ENCODE peak calls at places on chromosome 11, in ten cellular contexts. H is GM12878; Z is coronary artery; Q is A549; R is CD8-positive, alpha-beta T cell; X is psoas muscle; C is pancreas; D is cardiac muscle cell; F is foreskin keratinocyte; J is right atrium auricular region. S is an unnamed sample.

GRCh38 chr11:82229346-82229745 is 504.3 kb downstream of the FAM181B start:
- DNase-seq in X (no peak), C (no peak), H (no peak), Q (peak; percentile 13), D (peak; percentile 15), F (no peak), Z (no peak), R (no peak), J (no peak), S (peak; percentile 4)

GRCh38 chr11:75562048-75562835 is at the start of gene SERPINH1:
- DNase-seq in J (peak; percentile 94), D (peak; percentile 94), Q (peak; percentile 89), H (peak; percentile 58), C (peak; percentile 83), Z (peak; percentile 94), R (no peak), X (peak; percentile 88), F (no peak), S (peak; percentile 94)

GRCh38 chr11:3958301-3958700 is 102.8 kb downstream of the STIM1 start:
- DNase-seq in D (no peak), H (no peak), F (no peak), Q (no peak), X (no peak), Z (no peak), C (no peak), R (no peak), J (no peak), S (no peak)

GRCh38 chr11:77089004-77089545 is 13.6 kb upstream of the OMP start:
- DNase-seq in Z (no peak), H (no peak), X (peak; percentile 5), J (no peak), D (no peak), R (no peak), Q (no peak), F (no peak), C (no peak), S (no peak)

GRCh38 chr11:125404136-125404810 is 91.8 kb downstream of the FEZ1 start:
- DNase-seq in C (no peak), F (no peak), Z (no peak), Q (no peak), J (no peak), D (no peak), R (no peak), X (peak; percentile 66), H (no peak), S (no peak)

GRCh38 chr11:95850137-95850536 is 59.8 kb downstream of the CEP57 start:
- DNase-seq in R (no peak), H (no peak), D (no peak), Q (no peak), Z (no peak), C (no peak), X (no peak), J (no peak), F (no peak), S (no peak)

GRCh38 chr11:304061-304506 is 3.5 kb upstream of the IFITM2 start:
- DNase-seq in Q (no peak), D (no peak), R (no peak), Z (no peak), C (peak; percentile 21), X (no peak), H (no peak), F (no peak), J (no peak), S (no peak)

GRCh38 chr11:73889019-73889418 is 12.2 kb downstream of the PAAF1 start:
- DNase-seq in R (no peak), J (no peak), C (no peak), X (no peak), Q (no peak), Z (no peak), H (no peak), D (peak; percentile 20), F (no peak), S (peak; percentile 31)

GRCh38 chr11:120055646-120056045 is 82.3 kb downstream of the TRIM29 start:
- DNase-seq in J (no peak), H (no peak), Z (no peak), Q (no peak), X (no peak), C (no peak), D (peak; percentile 34), R (no peak), F (peak; percentile 95), S (peak; percentile 74)

GRCh38 chr11:90434858-90435257 is 212.0 kb upstream of the CHORDC1 start:
- DNase-seq in Z (no peak), F (no peak), J (no peak), C (no peak), X (no peak), H (no peak), Q (peak; percentile 30), D (no peak), R (no peak), S (no peak)

GRCh38 chr11:67292671-67293070 is 3.6 kb downstream of the ANKRD13D start:
- DNase-seq in F (no peak), R (no peak), Q (no peak), H (no peak), Z (no peak), C (no peak), X (no peak), J (no peak), D (no peak), S (no peak)

GRCh38 chr11:73411031-73411430 is 34.8 kb downstream of the RELT start:
- DNase-seq in X (no peak), J (no peak), Q (no peak), C (no peak), D (no peak), R (no peak), F (no peak), Z (no peak), H (no peak), S (no peak)

GRCh38 chr11:80846979-80847378 is 1406.1 kb upstream of the TENM4 start:
- DNase-seq in Z (no peak), C (no peak), J (no peak), R (no peak), F (no peak), Q (no peak), D (no peak), H (peak; percentile 67), X (no peak), S (no peak)

GRCh38 chr11:13277719-13278619 is at the start of gene BMAL1:
- DNase-seq in Q (no peak), J (no peak), Z (peak; percentile 79), X (peak; percentile 70), F (no peak), H (no peak), C (peak; percentile 39), D (peak; percentile 11), R (peak; percentile 24), S (peak; percentile 20)

GRCh38 chr11:66277475-66278391 is at the start of gene CNIH2:
- DNase-seq in C (no peak), J (no peak), H (no peak), Q (no peak), R (no peak), D (peak; percentile 16), F (no peak), Z (no peak), X (peak; percentile 10), S (peak; percentile 29)

DNA sequence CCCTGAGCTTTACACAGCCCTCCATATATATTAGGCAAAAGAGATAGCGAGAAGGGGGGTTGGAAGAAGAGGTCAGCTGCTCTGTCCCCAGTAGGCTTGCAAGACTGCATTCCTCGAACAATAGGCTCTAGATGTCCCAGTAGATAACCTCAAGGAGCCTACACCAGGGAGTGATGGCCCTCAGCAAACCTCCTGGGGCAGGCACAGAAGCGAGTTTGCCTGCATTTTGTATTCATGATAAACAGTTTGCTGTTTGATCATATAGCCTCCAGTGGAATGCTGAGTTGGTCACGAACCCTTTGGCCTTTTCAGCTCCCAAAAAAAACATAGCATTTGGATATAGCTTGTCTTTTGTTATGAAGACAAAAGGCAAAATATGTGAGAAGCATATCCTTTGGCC is 95.1 kb upstream of the GRAMD1B start:
- DNase-seq in Q (no peak), H (no peak), F (no peak), R (no peak), D (no peak), C (no peak), X (no peak), Z (no peak), J (no peak), S (no peak)
- TF ChIP-seq CTCF in Q (no peak), H (no peak), F (no peak), R (no peak), D (no peak), C (no peak), X (no peak), Z (no peak), J (no peak), S (no peak)

GRCh38 chr11:9180784-9181183 is 84.4 kb downstream of the DENND5A start:
- DNase-seq in F (no peak), J (no peak), Q (peak; percentile 16), Z (no peak), R (no peak), X (no peak), H (no peak), C (no peak), D (peak; percentile 48), S (no peak)
- H3K27ac ChIP-seq in F (no peak overlapping the region), J (no peak overlapping the region), Q (no peak overlapping the region), Z (no peak overlapping the region), R (no peak overlapping the region), X (no peak overlapping the region), H (no peak overlapping the region), C (no peak overlapping the region), D (no peak overlapping the region), S (no peak overlapping the region)

DNA sequence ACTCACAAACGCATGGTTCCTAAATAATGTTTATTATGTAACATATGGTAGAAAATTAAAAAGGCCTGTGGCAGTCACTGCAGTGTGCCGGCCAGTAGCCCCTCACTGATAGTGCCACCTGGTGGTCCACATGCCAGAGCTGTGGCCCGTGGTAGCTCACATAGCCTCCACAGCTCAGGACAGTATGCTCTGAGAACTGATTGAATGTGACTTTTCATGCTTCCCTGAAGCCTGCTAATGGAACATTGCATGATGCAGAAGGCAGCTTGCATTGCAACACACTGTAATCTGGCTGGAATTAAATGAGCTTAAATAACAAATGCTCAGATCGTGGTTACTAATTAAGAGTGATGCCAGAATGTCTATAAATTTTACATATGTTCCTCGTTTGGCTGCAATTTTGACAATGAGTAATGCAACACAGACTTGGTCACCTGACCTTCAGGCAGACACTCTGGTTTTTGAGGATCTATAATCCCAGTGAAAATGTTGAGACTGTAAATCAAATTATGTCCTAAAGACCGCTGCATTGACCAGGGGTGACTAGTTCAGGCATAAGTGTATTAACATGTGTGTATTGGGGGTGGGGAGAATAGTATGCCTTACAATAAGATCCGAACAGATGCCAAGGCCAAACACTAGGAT is 566.4 kb downstream of the METTL15 start:
- DNase-seq in R (no peak), Q (peak; percentile 27), J (no peak), F (no peak), C (no peak), H (no peak), X (no peak), D (peak; percentile 57), Z (no peak), S (no peak)
- TF ChIP-seq CTCF in R (no peak), Q (peak; percentile 20), J (no peak), F (peak; percentile 41), C (no peak), H (peak; percentile 51), X (no peak), D (peak; percentile 36), Z (no peak), S (no peak)

DNA sequence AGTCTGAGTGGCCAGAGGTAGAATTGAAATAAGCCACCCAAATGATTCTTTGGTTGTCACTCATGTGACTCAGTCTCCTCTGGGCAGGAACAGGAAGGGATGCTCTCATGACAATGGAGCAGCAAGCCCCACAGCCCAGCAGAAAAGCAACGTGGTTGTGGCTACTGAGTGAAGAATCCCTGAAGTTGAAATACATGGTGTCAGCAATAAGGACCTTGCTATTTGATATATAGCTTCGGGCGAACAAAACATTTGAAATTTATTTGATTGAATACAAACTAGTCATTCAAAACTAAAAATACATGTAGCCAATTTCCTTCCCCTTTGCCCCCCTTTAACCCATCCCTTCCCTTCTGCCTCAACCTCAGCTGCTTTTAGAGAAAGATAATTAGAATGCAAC is 14.5 kb upstream of the DTX4 start:
- DNase-seq in R (no peak), C (no peak), H (no peak), Z (no peak), X (no peak), Q (no peak), D (no peak), J (no peak), F (no peak), S (no peak)
- H3K27ac ChIP-seq in R (no peak overlapping the region), C (no peak overlapping the region), H (no peak overlapping the region), Z (no peak overlapping the region), X (no peak overlapping the region), Q (no peak overlapping the region), D (no peak overlapping the region), J (no peak overlapping the region), F (no peak overlapping the region), S (no peak overlapping the region)

S was measured in RWPE1.